ENCODE peak calls at places on chromosomes 5 and 9, in seven cellular contexts. U is Panc1, H is HCT116, F is K562, Q is GM12878, A is SK-N-SH, S is HepG2. C is an unnamed sample.

GRCh38 chr5:151662805-151663204 is 23.9 kb downstream of the SPARC start:
- DNase-seq in S (no peak), U (no peak), H (no peak), F (no peak), A (no peak), Q (peak; percentile 77), C (no peak)

GRCh38 chr9:36847781-36848673 is 186.0 kb downstream of the PAX5 start:
- DNase-seq in H (no peak), S (no peak), F (no peak), Q (no peak), A (no peak), U (no peak), C (no peak)

GRCh38 chr5:154179846-154180710 is 10.5 kb upstream of the GALNT10 start:
- DNase-seq in A (peak; percentile 64), F (peak; percentile 67), U (no peak), S (peak; percentile 60), Q (no peak), H (peak; percentile 40), C (no peak)

GRCh38 chr9:119375892-119376291 is 6.7 kb upstream of the BRINP1 start:
- DNase-seq in F (peak; percentile 10), U (no peak), Q (no peak), H (peak; percentile 2), S (peak; percentile 29), A (peak; percentile 32), C (no peak)

GRCh38 chr9:114370251-114370984 is 17.4 kb downstream of the AKNA start:
- DNase-seq in S (no peak), H (no peak), Q (no peak), U (no peak), A (no peak), F (no peak), C (no peak)

GRCh38 chr5:98069876-98070512 is 703.5 kb upstream of the RGMB start:
- DNase-seq in U (no peak), F (no peak), H (no peak), S (no peak), Q (no peak), A (no peak), C (no peak)

GRCh38 chr9:134163374-134164196 is 779 bp downstream of the RNU6ATAC start:
- DNase-seq in U (no peak), Q (no peak), H (no peak), S (no peak), F (no peak), A (peak; percentile 67), C (no peak)

GRCh38 chr5:10649518-10650410 is 85.9 kb downstream of the ANKRD33B start:
- DNase-seq in Q (no peak), S (no peak), U (no peak), H (no peak), F (no peak), A (peak; percentile 83), C (peak; percentile 69)

GRCh38 chr9:136648746-136649145 is 14.0 kb upstream of the EGFL7 start:
- DNase-seq in H (no peak), U (no peak), A (peak; percentile 79), Q (no peak), S (no peak), F (peak; percentile 49), C (no peak)

GRCh38 chr9:85941966-85942912 is 1.3 kb downstream of the NAA35 start:
- DNase-seq in Q (no peak), H (no peak), U (no peak), S (no peak), F (no peak), A (no peak), C (no peak)

GRCh38 chr5:158807-159447 is 32.4 kb upstream of the LRRC14B start:
- DNase-seq in A (no peak), H (no peak), Q (no peak), S (no peak), F (no peak), U (no peak), C (no peak)

GRCh38 chr9:106487256-106487655 is 375.7 kb upstream of the ZNF462 start:
- DNase-seq in U (no peak), S (no peak), H (no peak), A (peak; percentile 17), F (no peak), Q (no peak), C (no peak)
- TF ChIP-seq SIN3A in U (no peak), S (no peak), H (no peak), A (no peak), F (no peak), Q (no peak), C (no peak)

GRCh38 chr5:62306494-62307363 is 723 bp downstream of the KIF2A start:
- DNase-seq in U (no peak), S (no peak), Q (no peak), H (no peak), A (peak; percentile 44), F (peak; percentile 65), C (no peak)
- TF ChIP-seq SIN3A in U (peak; percentile 24), S (no peak), Q (peak; percentile 42), H (peak; percentile 9), A (no peak), F (no peak), C (no peak)

GRCh38 chr9:72977670-72978069 is 24.8 kb upstream of the ALDH1A1 start:
- DNase-seq in F (no peak), A (no peak), H (no peak), Q (no peak), S (no peak), U (no peak), C (no peak)
- TF ChIP-seq SIN3A in F (no peak), A (no peak), H (no peak), Q (no peak), S (no peak), U (no peak), C (no peak)

GRCh38 chr5:96031811-96032261 is 70.2 kb upstream of the ELL2 start:
- DNase-seq in F (no peak), H (no peak), Q (no peak), S (no peak), A (no peak), U (no peak), C (no peak)
- TF ChIP-seq SIN3A in F (no peak), H (no peak), Q (no peak), S (no peak), A (no peak), U (no peak), C (no peak)